ENCODE peak calls at places on chromosomes 7 and 10, in ten cellular contexts. T, R, O, M, S, F, B, G, K and A are unnamed samples.

GRCh38 chr10:33155720-33156638 is 178.5 kb downstream of the NRP1 start:
- DNase-seq in R (peak), T (no peak), M (no peak), O (no peak), F (peak), B (peak), G (peak), K (no peak), S (peak), A (peak)

GRCh38 chr7:23356726-23357125 is 57.6 kb downstream of the MALSU1 start:
- DNase-seq in R (no peak), B (peak), O (no peak), T (no peak), F (no peak), G (peak), M (no peak), S (no peak), K (no peak), A (no peak)

GRCh38 chr10:117936136-117936535 is 110.6 kb downstream of the RAB11FIP2 start:
- DNase-seq in F (no peak), S (no peak), B (peak), O (no peak), T (peak), K (no peak), R (no peak), M (peak), G (no peak), A (no peak)

GRCh38 chr10:128007017-128007416 is 100.1 kb downstream of the PTPRE start:
- DNase-seq in S (no peak), F (no peak), K (no peak), B (no peak), O (no peak), R (no peak), G (no peak), T (no peak), M (no peak), A (no peak)

GRCh38 chr7:19610194-19610943 is 98.5 kb downstream of the POLR1F start:
- DNase-seq in G (no peak), R (no peak), K (no peak), M (no peak), F (no peak), O (no peak), B (peak), T (no peak), S (no peak), A (no peak)

GRCh38 chr7:121000091-121000983 is 11.8 kb downstream of the CPED1 start:
- DNase-seq in G (peak), F (no peak), O (no peak), K (no peak), S (no peak), T (no peak), R (no peak), M (no peak), B (peak), A (no peak)

GRCh38 chr7:54904130-54904529 is 114.7 kb upstream of the EGFR start:
- DNase-seq in F (no peak), T (no peak), M (no peak), G (peak), R (no peak), B (peak), O (no peak), S (peak), K (no peak), A (no peak)

GRCh38 chr10:100679327-100679726 is 66.1 kb upstream of the PAX2 start:
- DNase-seq in K (no peak), S (no peak), M (no peak), R (no peak), B (no peak), G (no peak), F (no peak), O (no peak), T (no peak), A (no peak)

GRCh38 chr10:102660891-102661613 is 16.8 kb downstream of the TRIM8 start:
- DNase-seq in F (no peak), R (peak), T (peak), S (peak), G (no peak), K (peak), B (peak), M (no peak), O (peak), A (no peak)

GRCh38 chr10:70925377-70926214 is 37.2 kb upstream of the PCBD1 start:
- DNase-seq in T (peak), S (no peak), O (peak), F (peak), K (peak), M (peak), R (peak), G (no peak), B (peak), A (no peak)

GRCh38 chr10:125538947-125539649 is 143.9 kb downstream of the TEX36 start:
- DNase-seq in G (no peak), K (no peak), F (no peak), R (no peak), T (no peak), O (no peak), M (peak), B (no peak), S (no peak), A (peak)

GRCh38 chr7:77427996-77428603 is 12.0 kb upstream of the GSAP start:
- DNase-seq in G (peak), F (no peak), B (peak), R (peak), M (peak), K (no peak), O (no peak), T (no peak), S (no peak), A (peak)

GRCh38 chr10:36534471-36535002 is 590.9 kb upstream of the ANKRD30A start:
- DNase-seq in F (peak), T (no peak), G (peak), S (peak), R (no peak), O (peak), B (peak), M (peak), K (no peak), A (peak)

GRCh38 chr7:55247466-55247865 is 117.7 kb upstream of the LANCL2 start:
- DNase-seq in K (no peak), F (no peak), T (no peak), M (no peak), S (no peak), R (no peak), O (no peak), G (peak), B (peak), A (peak)

GRCh38 chr10:44334621-44335184 is 50.2 kb downstream of the CXCL12 start:
- DNase-seq in G (peak), S (peak), T (no peak), O (no peak), F (no peak), K (no peak), M (no peak), B (peak), R (no peak), A (no peak)

GRCh38 chr10:125982256-125982948 is 86.0 kb downstream of the FANK1 start:
- DNase-seq in R (peak), F (peak), B (peak), K (peak), O (peak), T (no peak), M (peak), S (peak), G (peak), A (peak)

GRCh38 chr10:98446121-98446655 is 547 bp downstream of the HPS1 start:
- DNase-seq in S (no peak), R (peak), G (no peak), B (peak), F (peak), K (peak), O (peak), M (peak), T (no peak), A (peak)

GRCh38 chr7:46291064-46291463 is 370.0 kb upstream of the IGFBP3 start:
- DNase-seq in F (peak), O (no peak), S (no peak), R (no peak), B (peak), K (no peak), G (peak), M (no peak), T (no peak), A (peak)

GRCh38 chr10:60448246-60448645 is 58.6 kb upstream of the ANK3 start:
- DNase-seq in O (no peak), G (no peak), F (no peak), B (no peak), S (no peak), R (no peak), T (no peak), K (no peak), M (no peak), A (no peak)

GRCh38 chr7:21911341-21911875 is 34.3 kb downstream of the CDCA7L start:
- DNase-seq in G (no peak), T (no peak), K (no peak), F (no peak), O (no peak), S (no peak), B (no peak), M (no peak), R (no peak), A (no peak)

GRCh38 chr10:5493698-5494097 is 5.7 kb downstream of the CALML5 start:
- DNase-seq in G (no peak), F (no peak), S (no peak), R (no peak), O (no peak), K (no peak), M (no peak), B (no peak), T (no peak), A (peak)

GRCh38 chr10:43671659-43672555 is 23.2 kb upstream of the ZNF32 start:
- DNase-seq in S (no peak), R (peak), K (peak), G (peak), F (peak), O (peak), B (peak), T (peak), M (peak), A (peak)

GRCh38 chr10:17454181-17454800 is at the start of gene ST8SIA6:
- DNase-seq in T (peak), K (peak), S (no peak), B (peak), R (peak), O (peak), F (peak), M (peak), G (peak), A (peak)

GRCh38 chr7:37234928-37235327 is 213.7 kb downstream of the ELMO1 start:
- DNase-seq in S (no peak), G (no peak), M (peak), R (peak), O (no peak), K (no peak), B (peak), F (peak), T (no peak), A (no peak)

GRCh38 chr10:71864861-71865473 is 13.9 kb upstream of the PSAP start:
- DNase-seq in T (no peak), F (no peak), M (no peak), B (peak), G (peak), R (no peak), O (no peak), S (no peak), K (no peak), A (peak)

GRCh38 chr10:119412244-119412750 is 130.2 kb downstream of the RGS10 start:
- DNase-seq in B (peak), O (no peak), G (no peak), T (peak), M (peak), K (peak), R (no peak), S (no peak), F (no peak), A (no peak)

GRCh38 chr10:73819513-73820093 is 8.2 kb upstream of the NDST2 start:
- DNase-seq in S (no peak), K (no peak), R (no peak), F (peak), M (peak), T (no peak), G (peak), B (no peak), O (peak), A (peak)

GRCh38 chr7:74476546-74477095 is 22.9 kb downstream of the GTF2IRD1 start:
- DNase-seq in T (no peak), B (no peak), S (no peak), M (no peak), F (no peak), O (no peak), K (no peak), G (no peak), R (no peak), A (peak)

GRCh38 chr10:90958781-90959180 is 37.9 kb upstream of the ANKRD1 start:
- DNase-seq in F (no peak), T (no peak), B (no peak), R (no peak), G (no peak), M (no peak), O (no peak), K (no peak), S (no peak), A (no peak)

GRCh38 chr7:41069635-41070034 is 633.3 kb downstream of the INHBA start:
- DNase-seq in R (no peak), F (no peak), T (no peak), O (no peak), G (no peak), M (no peak), S (no peak), B (no peak), K (no peak), A (no peak)

GRCh38 chr7:28956608-28957063 is 1.5 kb downstream of the TRIL start:
- DNase-seq in B (peak), R (peak), M (peak), K (peak), S (no peak), G (no peak), T (peak), F (peak), O (peak), A (no peak)

GRCh38 chr10:117374506-117375359 is 507 bp downstream of the PDZD8 start:
- DNase-seq in T (no peak), G (no peak), F (peak), B (peak), K (peak), S (no peak), M (peak), O (peak), R (peak), A (no peak)

GRCh38 chr10:2619927-2620326 is 447.4 kb upstream of the PFKP start:
- DNase-seq in F (no peak), S (no peak), G (no peak), M (no peak), R (no peak), T (no peak), K (no peak), O (no peak), B (no peak), A (no peak)

GRCh38 chr7:160958-161725 is 31.2 kb upstream of the FAM20C start:
- DNase-seq in G (no peak), F (no peak), K (no peak), S (no peak), R (no peak), O (no peak), B (no peak), T (no peak), M (no peak), A (no peak)

GRCh38 chr7:45663167-45663921 is 89.2 kb downstream of the ADCY1 start:
- DNase-seq in R (peak), G (peak), S (no peak), M (no peak), O (no peak), K (peak), T (no peak), F (peak), B (peak), A (no peak)

GRCh38 chr10:3364768-3365480 is 192.3 kb upstream of the PITRM1 start:
- DNase-seq in R (no peak), O (no peak), M (no peak), B (no peak), K (no peak), F (no peak), G (no peak), S (no peak), T (no peak), A (no peak)

GRCh38 chr7:116524221-116524608 is 621 bp upstream of the CAV1 start:
- DNase-seq in O (no peak), T (no peak), S (no peak), K (no peak), F (no peak), M (no peak), B (peak), R (no peak), G (no peak), A (no peak)

GRCh38 chr7:116526897-116527296 is 2.1 kb downstream of the CAV1 start:
- DNase-seq in S (no peak), G (no peak), F (no peak), B (peak), K (no peak), M (no peak), O (no peak), R (no peak), T (no peak), A (no peak)

GRCh38 chr7:116524609-116525297 is at the start of gene CAV1:
- DNase-seq in F (peak), O (peak), K (peak), R (peak), B (peak), G (peak), S (peak), T (peak), M (peak), A (peak)

GRCh38 chr7:116525913-116526857 is 1.3 kb downstream of the CAV1 start:
- DNase-seq in R (peak), K (peak), B (peak), S (peak), F (peak), M (peak), O (peak), G (peak), T (peak), A (peak)

DNA sequence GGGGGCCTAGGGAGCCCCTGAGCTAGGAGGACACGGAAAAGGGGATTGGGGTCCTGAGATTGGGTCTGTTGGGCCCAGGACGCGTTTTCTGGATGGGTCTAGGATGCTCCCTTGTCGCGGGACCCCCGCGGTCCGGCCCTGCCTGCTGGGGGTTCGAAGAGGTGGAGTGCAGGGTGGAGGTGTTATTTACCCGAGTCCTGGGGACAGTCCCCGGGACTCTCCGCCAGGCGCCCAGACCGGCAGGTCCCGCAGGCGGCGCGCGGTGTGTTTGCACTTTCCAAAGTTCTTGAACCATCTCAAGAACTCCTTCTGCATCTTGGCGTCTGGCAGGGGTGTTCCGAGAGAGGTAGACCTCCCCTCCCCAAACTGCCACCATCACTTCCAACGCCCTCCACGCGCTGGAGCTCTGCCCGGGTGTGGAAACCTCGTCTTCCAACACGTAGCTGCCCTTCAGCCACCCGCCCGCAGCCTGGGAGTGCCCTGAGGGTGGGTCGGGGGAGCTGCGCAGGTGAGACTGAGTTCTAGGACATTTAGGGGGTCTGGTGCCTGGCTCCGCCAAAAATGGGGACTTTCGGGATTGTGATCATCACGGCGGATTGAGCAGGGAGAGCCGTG is 569 bp downstream of the CAV1 start:
- DNase-seq in S (no peak), M (peak), O (peak), K (peak), B (peak), G (no peak), T (peak), R (peak), F (no peak), A (no peak)
- TF ChIP-seq CTCF in S (no peak), M (no peak), O (no peak), K (no peak), B (peak), G (peak), T (no peak), R (no peak), F (no peak), A (no peak)

GRCh38 chr7:131630427-131630826 is 74.0 kb upstream of the PODXL start:
- DNase-seq in T (no peak), R (no peak), G (no peak), B (no peak), M (no peak), K (no peak), F (no peak), S (no peak), O (no peak), A (no peak)
- TF ChIP-seq CTCF in T (no peak), R (no peak), G (no peak), B (no peak), M (no peak), K (no peak), F (no peak), S (no peak), O (no peak), A (no peak)

GRCh38 chr7:141742229-141742628 is 4.1 kb downstream of the SSBP1 start:
- DNase-seq in F (no peak), K (no peak), S (no peak), G (peak), R (no peak), B (no peak), T (no peak), O (no peak), M (no peak), A (no peak)

GRCh38 chr7:141737118-141737835 is 881 bp upstream of the SSBP1 start:
- DNase-seq in T (no peak), S (no peak), R (no peak), F (peak), M (no peak), K (no peak), G (no peak), O (no peak), B (peak), A (peak)

GRCh38 chr7:141737836-141738591 is at the start of gene SSBP1:
- DNase-seq in T (peak), M (peak), F (peak), O (peak), G (peak), K (peak), R (peak), B (peak), S (peak), A (peak)

GRCh38 chr7:141739250-141739649 is 1.1 kb downstream of the SSBP1 start:
- DNase-seq in O (no peak), F (no peak), G (no peak), B (no peak), T (no peak), M (no peak), S (no peak), R (no peak), K (no peak), A (no peak)

GRCh38 chr7:141738592-141739013 is 445 bp downstream of the SSBP1 start:
- DNase-seq in K (no peak), R (no peak), G (no peak), B (no peak), F (no peak), O (no peak), S (no peak), M (no peak), T (no peak), A (no peak)
- TF ChIP-seq CTCF in K (no peak), R (no peak), G (peak), B (peak), F (no peak), O (no peak), S (peak), M (no peak), T (no peak), A (no peak)

GRCh38 chr7:1706721-1707613 is 36.9 kb downstream of the ELFN1 start:
- DNase-seq in G (no peak), M (no peak), K (no peak), B (no peak), S (no peak), O (no peak), F (no peak), T (no peak), R (no peak), A (no peak)

GRCh38 chr7:1706381-1706720 is 36.3 kb downstream of the ELFN1 start:
- DNase-seq in O (no peak), R (no peak), M (no peak), F (no peak), K (no peak), B (no peak), G (no peak), T (no peak), S (no peak), A (no peak)

GRCh38 chr7:1709281-1709680 is 39.2 kb downstream of the ELFN1 start:
- DNase-seq in T (no peak), K (no peak), R (no peak), B (no peak), O (no peak), G (no peak), F (no peak), S (no peak), M (no peak), A (no peak)

GRCh38 chr7:1708640-1709249 is 38.7 kb downstream of the ELFN1 start:
- DNase-seq in R (no peak), O (no peak), F (no peak), T (no peak), M (no peak), K (no peak), G (no peak), S (no peak), B (no peak), A (no peak)

DNA sequence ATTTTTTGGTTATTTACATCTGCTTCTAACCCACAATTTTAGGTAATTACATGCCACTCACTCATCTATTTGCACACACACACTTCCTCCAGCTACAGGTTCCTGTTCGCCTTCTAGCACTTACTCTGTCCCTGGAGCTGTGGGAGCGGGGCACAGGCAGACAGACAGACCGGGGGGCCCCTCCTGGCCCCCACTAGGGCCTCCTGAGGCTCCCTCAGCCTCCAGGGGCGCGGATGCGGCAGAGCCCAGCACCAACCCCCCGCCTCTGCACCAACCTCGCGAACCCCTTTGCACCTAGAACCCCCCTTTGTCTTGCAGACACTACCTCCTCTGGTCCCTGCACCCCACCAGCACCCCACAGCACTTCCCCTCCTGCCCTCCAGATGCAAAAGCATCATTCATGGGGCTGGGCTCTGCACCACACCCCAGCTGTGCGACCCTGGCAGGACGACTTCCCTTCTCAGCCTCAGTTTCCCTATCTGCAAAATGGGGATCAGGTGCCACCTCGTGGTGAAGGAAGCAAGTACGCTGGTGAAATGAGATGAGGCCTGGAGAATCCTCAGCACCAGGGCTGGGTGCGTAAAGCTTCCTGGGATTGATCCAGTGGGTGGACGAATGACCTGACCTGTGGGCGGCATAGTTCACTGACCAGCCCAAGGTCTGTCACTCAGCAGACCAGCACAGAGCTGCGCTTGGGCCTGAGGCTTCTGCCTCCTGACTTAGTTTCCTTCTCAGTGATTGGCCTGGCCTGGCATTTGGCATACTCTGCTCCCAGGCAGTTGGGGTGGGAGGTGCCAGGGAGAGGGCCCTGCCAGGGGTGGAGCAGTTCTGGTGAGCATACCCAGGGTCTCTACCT is 37.9 kb downstream of the ELFN1 start:
- DNase-seq in K (no peak), M (no peak), O (no peak), S (no peak), G (no peak), F (no peak), T (no peak), R (no peak), B (no peak), A (no peak)
- TF ChIP-seq CTCF in K (no peak), M (no peak), O (no peak), S (no peak), G (peak), F (peak), T (peak), R (peak), B (peak), A (peak)